ENCODE peak calls at places on chromosomes 5 and 9, in four cellular contexts. One of them, this sample, is unnamed.

GRCh38 chr5:67425514-67425913 is 228.9 kb upstream of the CD180 start:
- DNase-seq in T-helper 2 cell: no peak
- DNase-seq in pulmonary artery endothelial cell: no peak
- DNase-seq in amygdala: no peak
- DNase-seq in this sample: no peak

GRCh38 chr9:5626727-5627634 is 1.9 kb upstream of the RIC1 start:
- DNase-seq in T-helper 2 cell: no peak
- DNase-seq in amygdala: no peak
- DNase-seq in pulmonary artery endothelial cell: peak
- DNase-seq in this sample: no peak

GRCh38 chr9:110319781-110320180 is 17.9 kb downstream of the TXNDC8 start:
- DNase-seq in amygdala: no peak
- DNase-seq in T-helper 2 cell: no peak
- DNase-seq in pulmonary artery endothelial cell: no peak
- DNase-seq in this sample: no peak

GRCh38 chr5:139638736-139639618 is 9.2 kb upstream of the CXXC5 start:
- DNase-seq in T-helper 2 cell: no peak
- DNase-seq in amygdala: no peak
- DNase-seq in pulmonary artery endothelial cell: no peak
- DNase-seq in this sample: no peak

GRCh38 chr5:170632266-170632984 is 128.6 kb downstream of the KCNIP1 start:
- DNase-seq in amygdala: no peak
- DNase-seq in T-helper 2 cell: no peak
- DNase-seq in pulmonary artery endothelial cell: no peak
- DNase-seq in this sample: no peak

GRCh38 chr5:359301-359897 is 37.9 kb downstream of the AHRR start:
- DNase-seq in amygdala: no peak
- DNase-seq in T-helper 2 cell: no peak
- DNase-seq in pulmonary artery endothelial cell: no peak
- DNase-seq in this sample: no peak

GRCh38 chr5:136510481-136510880 is 145.1 kb upstream of the TRPC7 start:
- DNase-seq in pulmonary artery endothelial cell: no peak
- DNase-seq in T-helper 2 cell: no peak
- DNase-seq in amygdala: no peak
- DNase-seq in this sample: no peak

GRCh38 chr9:5631021-5631420 is 2.1 kb downstream of the RIC1 start:
- DNase-seq in T-helper 2 cell: no peak
- DNase-seq in amygdala: no peak
- DNase-seq in pulmonary artery endothelial cell: no peak
- DNase-seq in this sample: no peak

GRCh38 chr5:138180183-138180782 is 1.4 kb downstream of the KIF20A start:
- DNase-seq in amygdala: no peak
- DNase-seq in T-helper 2 cell: no peak
- DNase-seq in pulmonary artery endothelial cell: no peak
- DNase-seq in this sample: no peak

GRCh38 chr5:151597749-151598148 is 6.6 kb upstream of the FAT2 start:
- DNase-seq in T-helper 2 cell: no peak
- DNase-seq in amygdala: no peak
- DNase-seq in pulmonary artery endothelial cell: no peak
- DNase-seq in this sample: no peak

GRCh38 chr9:101271102-101271501 is 113.7 kb downstream of the BAAT start:
- DNase-seq in amygdala: no peak
- DNase-seq in T-helper 2 cell: no peak
- DNase-seq in pulmonary artery endothelial cell: no peak
- DNase-seq in this sample: no peak

GRCh38 chr5:172680921-172681320 is 39.9 kb downstream of the NEURL1B start:
- DNase-seq in pulmonary artery endothelial cell: no peak
- DNase-seq in amygdala: no peak
- DNase-seq in T-helper 2 cell: no peak
- DNase-seq in this sample: no peak

GRCh38 chr9:14563902-14564578 is 129.2 kb downstream of the ZDHHC21 start:
- DNase-seq in amygdala: no peak
- DNase-seq in T-helper 2 cell: no peak
- DNase-seq in pulmonary artery endothelial cell: no peak
- DNase-seq in this sample: no peak

GRCh38 chr5:3893527-3893926 is 297.9 kb downstream of the IRX1 start:
- DNase-seq in amygdala: no peak
- DNase-seq in pulmonary artery endothelial cell: no peak
- DNase-seq in T-helper 2 cell: no peak
- DNase-seq in this sample: no peak

GRCh38 chr5:54615381-54615780 is 97.8 kb downstream of the SNX18 start:
- DNase-seq in T-helper 2 cell: no peak
- DNase-seq in amygdala: no peak
- DNase-seq in pulmonary artery endothelial cell: no peak
- DNase-seq in this sample: no peak

GRCh38 chr9:111481885-111482636 is 2.1 kb downstream of the ECPAS start:
- DNase-seq in T-helper 2 cell: no peak
- DNase-seq in amygdala: no peak
- DNase-seq in pulmonary artery endothelial cell: no peak
- DNase-seq in this sample: no peak

GRCh38 chr9:128122809-128123175 is 4.7 kb downstream of the PTGES2 start:
- DNase-seq in T-helper 2 cell: no peak
- DNase-seq in pulmonary artery endothelial cell: no peak
- DNase-seq in amygdala: no peak
- DNase-seq in this sample: no peak

GRCh38 chr5:57940236-57940635 is 457.6 kb upstream of the ACTBL2 start:
- DNase-seq in pulmonary artery endothelial cell: no peak
- DNase-seq in T-helper 2 cell: no peak
- DNase-seq in amygdala: no peak
- DNase-seq in this sample: no peak

GRCh38 chr9:133112361-133113026 is 8.5 kb downstream of the RALGDS start:
- DNase-seq in amygdala: no peak
- DNase-seq in pulmonary artery endothelial cell: no peak
- DNase-seq in T-helper 2 cell: no peak
- DNase-seq in this sample: no peak

GRCh38 chr5:127875235-127876021 is 172.2 kb downstream of the CCDC192 start:
- DNase-seq in amygdala: peak
- DNase-seq in T-helper 2 cell: no peak
- DNase-seq in pulmonary artery endothelial cell: no peak
- DNase-seq in this sample: no peak

GRCh38 chr9:105880517-105880916 is 186.2 kb downstream of the TMEM38B start:
- DNase-seq in pulmonary artery endothelial cell: no peak
- DNase-seq in amygdala: no peak
- DNase-seq in T-helper 2 cell: no peak
- DNase-seq in this sample: no peak

GRCh38 chr9:116151199-116151598 is 2.4 kb upstream of the PAPPA start:
- DNase-seq in pulmonary artery endothelial cell: no peak
- DNase-seq in T-helper 2 cell: no peak
- DNase-seq in amygdala: no peak
- DNase-seq in this sample: no peak

GRCh38 chr9:109557481-109557880 is 59.4 kb upstream of the PTPN3 start:
- DNase-seq in amygdala: no peak
- DNase-seq in T-helper 2 cell: no peak
- DNase-seq in pulmonary artery endothelial cell: no peak
- DNase-seq in this sample: no peak

GRCh38 chr9:124766815-124767554 is 4.1 kb downstream of the NR6A1 start:
- DNase-seq in T-helper 2 cell: no peak
- DNase-seq in pulmonary artery endothelial cell: no peak
- DNase-seq in amygdala: no peak
- DNase-seq in this sample: no peak